ENCODE peak calls at places on chromosomes 6 and 20, in five cellular contexts. W is PC-3, U is upper lobe of left lung, Y is mucosa of descending colon, J is left lung. F is an unnamed sample. For H3K4me1, the result is how much of the 10 kb centered on the place peaks cover.

GRCh38 chr20:35506872-35507638 is 22.4 kb downstream of the C20orf173 start:
- ATAC-seq in W (peak), U (no peak), Y (peak), J (peak), F (no peak)

GRCh38 chr6:20404641-20405032 is 3.0 kb downstream of the E2F3 start:
- ATAC-seq in W (peak), U (no peak), Y (no peak), J (no peak), F (no peak)

GRCh38 chr6:107642348-107643347 is 152.7 kb downstream of the SOBP start:
- ATAC-seq in W (no peak), U (peak), Y (no peak), J (peak), F (peak)

GRCh38 chr6:155215906-155216305 is 47.9 kb upstream of the CLDN20 start:
- ATAC-seq in W (no peak), U (no peak), Y (no peak), J (no peak), F (no peak)

GRCh38 chr20:33673411-33674293 is 576 bp downstream of the NECAB3 start:
- ATAC-seq in W (peak), U (no peak), Y (peak), J (peak), F (no peak)

GRCh38 chr6:106360410-106360988 is at the start of gene CRYBG1:
- ATAC-seq in W (peak), U (peak), Y (peak), J (peak), F (peak)

GRCh38 chr6:139173172-139173571 is 38.3 kb downstream of the HECA start:
- ATAC-seq in W (no peak), U (no peak), Y (peak), J (no peak), F (no peak)

GRCh38 chr20:43948455-43948854 is 33.8 kb downstream of the TOX2 start:
- ATAC-seq in W (no peak), U (no peak), Y (no peak), J (no peak), F (no peak)

GRCh38 chr6:91299544-91300491 is 712.9 kb upstream of the MAP3K7 start:
- ATAC-seq in W (peak), U (peak), Y (peak), J (peak), F (peak)

GRCh38 chr6:3402310-3403243 is 54.3 kb downstream of the SLC22A23 start:
- ATAC-seq in W (no peak), U (peak), Y (peak), J (peak), F (no peak)

DNA sequence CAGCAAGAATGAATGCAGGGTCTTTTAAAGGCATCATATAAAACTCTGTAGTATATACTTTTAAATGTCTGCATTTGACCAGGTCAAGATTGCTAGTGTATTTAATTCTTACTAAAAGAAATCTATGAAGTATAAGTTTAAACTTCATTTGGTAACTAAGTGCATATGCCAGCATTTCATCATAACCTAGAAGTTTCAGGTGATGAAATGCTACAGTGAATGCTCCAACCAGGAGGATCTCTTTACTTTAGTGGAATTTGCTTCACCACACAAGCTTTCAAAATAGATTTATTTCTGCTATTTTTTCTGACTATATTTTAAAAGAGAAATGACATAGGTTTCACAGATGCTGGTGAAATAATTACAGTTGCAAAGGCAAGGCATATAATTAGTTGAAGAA is 141.9 kb downstream of the HIVEP2 start:
- ATAC-seq in W (no peak), U (no peak), Y (no peak), J (no peak), F (no peak)
- H3K4me1 ChIP-seq in W (under half), U (under half), Y (under half), J (under half), F (under half)

GRCh38 chr6:30877419-30878262 is 6.7 kb upstream of the DDR1 start:
- ATAC-seq in W (peak), U (peak), Y (peak), J (peak), F (peak)
- H3K4me1 ChIP-seq in W (under half), U (under half), Y (under half), J (under half), F (under half)

GRCh38 chr6:44002591-44003344 is 124.5 kb downstream of the MRPL14 start:
- ATAC-seq in W (no peak), U (peak), Y (peak), J (peak), F (peak)

GRCh38 chr6:43999628-44000027 is 127.6 kb downstream of the MRPL14 start:
- ATAC-seq in W (no peak), U (no peak), Y (no peak), J (no peak), F (no peak)

GRCh38 chr6:44002071-44002590 is 125.1 kb downstream of the MRPL14 start:
- ATAC-seq in W (peak), U (peak), Y (no peak), J (peak), F (no peak)

GRCh38 chr6:44001318-44001868 is 125.9 kb downstream of the MRPL14 start:
- ATAC-seq in W (peak), U (peak), Y (peak), J (peak), F (no peak)

GRCh38 chr6:44000164-44000842 is 126.9 kb downstream of the MRPL14 start:
- ATAC-seq in W (no peak), U (peak), Y (peak), J (peak), F (no peak)
- H3K4me1 ChIP-seq in W (under half), U (under half), Y (under half), J (under half), F (under half)

DNA sequence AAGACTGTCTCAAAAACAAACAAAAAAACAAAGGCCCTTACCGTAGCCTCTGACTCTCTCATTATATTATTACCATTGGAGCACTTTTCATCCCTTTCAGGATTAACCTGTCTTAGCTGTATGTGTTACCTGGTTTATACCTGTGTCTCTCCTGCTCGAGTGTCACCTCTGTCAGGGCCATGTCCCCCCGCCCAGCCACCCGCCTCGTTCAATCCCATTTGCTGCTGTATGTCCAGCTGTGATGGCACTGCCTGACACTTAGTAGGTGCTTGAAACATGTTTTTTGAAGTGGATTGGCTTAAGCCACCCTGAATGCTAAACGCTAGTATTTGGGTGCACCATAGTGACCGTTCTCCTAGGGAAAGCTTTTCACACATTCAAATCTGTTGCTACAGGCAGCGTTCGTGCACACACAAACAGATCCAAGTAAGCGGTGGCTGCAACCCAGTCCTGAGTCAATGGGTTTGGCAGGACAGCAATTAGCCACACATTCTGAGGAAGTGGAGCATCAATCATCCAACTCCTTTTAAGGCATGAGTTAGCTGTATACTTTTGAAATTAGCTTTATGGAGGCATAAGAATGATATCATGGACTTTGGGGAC is 98.9 kb upstream of the ZNF217 start:
- ATAC-seq in W (peak), U (peak), Y (peak), J (peak), F (peak)
- H3K4me1 ChIP-seq in W (under half), U (under half), Y (under half), J (under half), F (under half)

GRCh38 chr20:19617256-19617655 is 140.8 kb upstream of the RIN2 start:
- ATAC-seq in W (no peak), U (no peak), Y (no peak), J (no peak), F (no peak)
- H3K4me1 ChIP-seq in W (under half), U (under half), Y (under half), J (under half), F (under half)

DNA sequence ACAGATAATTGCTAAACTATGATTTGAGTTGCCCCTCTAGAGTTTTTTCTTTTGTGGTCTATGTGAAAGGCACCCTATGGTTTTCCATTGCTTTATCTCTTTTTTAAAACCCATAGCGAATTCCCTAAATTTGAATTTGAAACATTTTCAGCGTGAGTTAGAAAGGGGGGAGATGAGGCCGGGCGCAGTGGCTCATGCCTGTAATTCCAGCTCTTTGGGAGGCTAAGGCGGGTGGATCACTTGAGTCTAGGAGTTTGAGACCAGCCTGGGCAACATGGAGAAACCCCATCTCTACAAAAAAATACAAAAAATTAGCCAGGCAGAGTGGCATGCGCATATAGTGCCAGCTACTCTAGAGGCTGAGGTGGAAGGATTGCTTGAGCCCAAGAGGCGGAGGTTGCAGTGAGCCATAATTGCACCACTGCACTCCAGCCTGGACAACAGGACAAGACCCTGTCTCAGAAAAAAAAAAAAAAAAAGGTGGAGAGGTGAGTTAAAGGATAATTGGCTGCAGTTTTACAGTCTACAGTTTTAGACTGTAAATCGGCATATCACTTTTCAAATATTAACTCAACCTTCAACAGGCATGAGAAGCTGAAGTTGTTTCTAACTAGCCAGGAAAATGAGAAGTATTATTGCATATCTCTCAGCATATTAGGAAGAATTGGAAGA is 46.3 kb downstream of the SHLD1 start:
- ATAC-seq in W (no peak), U (no peak), Y (peak), J (no peak), F (no peak)
- H3K4me1 ChIP-seq in W (under half), U (under half), Y (under half), J (under half), F (under half)

GRCh38 chr6:56900784-56901183 is 54.1 kb upstream of the BEND6 start:
- ATAC-seq in W (no peak), U (no peak), Y (no peak), J (peak), F (no peak)

GRCh38 chr6:56902551-56903464 is 52.1 kb upstream of the BEND6 start:
- ATAC-seq in W (no peak), U (peak), Y (no peak), J (peak), F (peak)

GRCh38 chr6:56899311-56899710 is 55.6 kb upstream of the BEND6 start:
- ATAC-seq in W (peak), U (no peak), Y (peak), J (no peak), F (no peak)

GRCh38 chr6:56899753-56900152 is 55.2 kb upstream of the BEND6 start:
- ATAC-seq in W (peak), U (no peak), Y (peak), J (no peak), F (no peak)

GRCh38 chr6:56897789-56898509 is 57.0 kb upstream of the BEND6 start:
- ATAC-seq in W (no peak), U (no peak), Y (peak), J (no peak), F (no peak)
- H3K4me1 ChIP-seq in W (under half), U (under half), Y (under half), J (under half), F (under half)

DNA sequence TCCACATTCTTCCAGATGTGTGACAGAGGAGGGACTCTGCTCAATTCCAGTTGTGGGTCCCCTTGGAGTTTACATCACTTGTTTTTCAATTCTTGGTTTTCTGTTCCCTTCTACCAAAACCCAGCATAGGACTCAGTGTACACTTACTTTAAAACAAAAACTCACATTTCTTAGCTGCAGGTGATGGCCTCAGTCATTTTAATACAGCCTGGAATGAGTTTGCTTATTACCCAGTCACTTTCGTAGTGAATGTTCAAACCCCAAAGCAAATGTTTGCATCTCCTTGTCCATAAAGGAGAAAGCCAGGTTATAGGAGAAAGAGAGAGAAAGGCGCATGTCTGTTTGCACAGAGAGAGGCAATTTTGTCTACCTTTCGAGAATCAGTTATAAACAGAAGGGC is 27.4 kb upstream of the PI16 start:
- ATAC-seq in W (no peak), U (no peak), Y (no peak), J (no peak), F (no peak)
- H3K4me1 ChIP-seq in W (under half), U (under half), Y (under half), J (under half), F (under half)